ENCODE peak calls at places on chromosomes 2 and 18, in nine cellular contexts. N, S, H, L, Q, J, X, M and F are unnamed samples.

GRCh38 chr2:231568785-231569435 is 23.8 kb upstream of the TEX44 start:
- DNase-seq in Q (no peak), H (no peak), X (no peak), L (no peak), S (no peak), J (no peak), M (no peak), N (no peak), F (no peak)

GRCh38 chr18:69612242-69612641 is 211.6 kb downstream of the DOK6 start:
- DNase-seq in N (no peak), M (no peak), L (no peak), S (no peak), Q (no peak), X (no peak), J (no peak), H (no peak), F (no peak)

GRCh38 chr2:126784636-126785035 is 114.1 kb upstream of the TEX51 start:
- DNase-seq in X (no peak), H (no peak), J (no peak), Q (no peak), L (peak; percentile 13), M (no peak), S (no peak), N (no peak), F (no peak)

GRCh38 chr2:106284691-106285202 is 90.6 kb upstream of the UXS1 start:
- DNase-seq in L (no peak), S (no peak), X (no peak), N (no peak), Q (peak; percentile 58), H (no peak), M (no peak), J (no peak), F (no peak)

GRCh38 chr2:222756951-222757645 is 85.6 kb downstream of the MOGAT1 start:
- DNase-seq in J (no peak), L (no peak), Q (no peak), H (peak; percentile 68), S (no peak), M (no peak), X (no peak), N (no peak), F (peak; percentile 75)

GRCh38 chr18:35695803-35696202 is 114.3 kb downstream of the GALNT1 start:
- DNase-seq in L (no peak), H (no peak), N (no peak), Q (peak; percentile 78), J (no peak), M (no peak), S (no peak), X (no peak), F (no peak)

GRCh38 chr18:76264073-76264472 is 231.0 kb downstream of the ZNF516 start:
- DNase-seq in M (no peak), H (no peak), Q (no peak), J (no peak), N (no peak), S (no peak), X (no peak), L (no peak), F (no peak)

GRCh38 chr2:218898109-218898878 is 17.6 kb downstream of the WNT10A start:
- DNase-seq in H (peak; percentile 84), L (peak; percentile 62), J (peak; percentile 75), S (peak; percentile 81), Q (peak; percentile 89), X (peak; percentile 80), M (peak; percentile 79), N (peak; percentile 79), F (peak; percentile 18)

GRCh38 chr18:11343096-11343495 is 193.7 kb upstream of the PIEZO2 start:
- DNase-seq in X (no peak), Q (no peak), S (no peak), L (no peak), M (no peak), H (no peak), J (no peak), N (no peak), F (no peak)

GRCh38 chr2:29983308-29983707 is 61.9 kb upstream of the ALK start:
- DNase-seq in S (no peak), H (no peak), J (no peak), L (no peak), M (no peak), X (no peak), N (no peak), Q (no peak), F (no peak)

GRCh38 chr2:237939251-237939650 is 27.6 kb upstream of the UBE2F start:
- DNase-seq in M (no peak), L (no peak), J (no peak), X (no peak), Q (no peak), S (no peak), H (no peak), N (no peak), F (peak; percentile 80)

GRCh38 chr2:71531522-71532047 is 78.2 kb downstream of the DYSF start:
- DNase-seq in Q (no peak), L (no peak), X (no peak), M (no peak), S (no peak), N (no peak), H (peak; percentile 9), J (no peak), F (peak; percentile 25)

GRCh38 chr2:36374586-36374985 is 19.0 kb downstream of the CRIM1 start:
- DNase-seq in X (no peak), H (no peak), N (no peak), L (no peak), M (no peak), J (no peak), S (no peak), Q (no peak), F (no peak)
- H3K4me1 ChIP-seq in X (peaks cover 86% of the 10 kb centered on the region), H (peaks cover 63% of the 10 kb centered on the region), N (peaks cover 65% of the 10 kb centered on the region), L (peaks cover 58% of the 10 kb centered on the region), M (peaks cover 84% of the 10 kb centered on the region), J (no peaks in the 10 kb centered on the region), S (peaks cover 82% of the 10 kb centered on the region), Q (peaks cover 66% of the 10 kb centered on the region), F (peaks cover 40% of the 10 kb centered on the region)

GRCh38 chr2:205700331-205701132 is 18.2 kb downstream of the NRP2 start:
- DNase-seq in H (peak; percentile 90), Q (no peak), L (peak; percentile 70), N (no peak), X (peak; percentile 28), S (peak; percentile 65), J (no peak), M (no peak), F (peak; percentile 90)

GRCh38 chr2:205702576-205702975 is 20.3 kb downstream of the NRP2 start:
- DNase-seq in M (no peak), X (no peak), S (no peak), Q (no peak), N (no peak), L (no peak), J (no peak), H (no peak), F (no peak)

GRCh38 chr2:205698556-205699282 is 16.4 kb downstream of the NRP2 start:
- DNase-seq in H (no peak), N (no peak), M (no peak), X (no peak), J (no peak), S (no peak), L (no peak), Q (no peak), F (peak; percentile 77)

GRCh38 chr2:205701509-205701908 is 19.2 kb downstream of the NRP2 start:
- DNase-seq in S (no peak), J (no peak), H (peak; percentile 44), M (no peak), N (no peak), X (no peak), Q (no peak), L (no peak), F (peak; percentile 80)

DNA sequence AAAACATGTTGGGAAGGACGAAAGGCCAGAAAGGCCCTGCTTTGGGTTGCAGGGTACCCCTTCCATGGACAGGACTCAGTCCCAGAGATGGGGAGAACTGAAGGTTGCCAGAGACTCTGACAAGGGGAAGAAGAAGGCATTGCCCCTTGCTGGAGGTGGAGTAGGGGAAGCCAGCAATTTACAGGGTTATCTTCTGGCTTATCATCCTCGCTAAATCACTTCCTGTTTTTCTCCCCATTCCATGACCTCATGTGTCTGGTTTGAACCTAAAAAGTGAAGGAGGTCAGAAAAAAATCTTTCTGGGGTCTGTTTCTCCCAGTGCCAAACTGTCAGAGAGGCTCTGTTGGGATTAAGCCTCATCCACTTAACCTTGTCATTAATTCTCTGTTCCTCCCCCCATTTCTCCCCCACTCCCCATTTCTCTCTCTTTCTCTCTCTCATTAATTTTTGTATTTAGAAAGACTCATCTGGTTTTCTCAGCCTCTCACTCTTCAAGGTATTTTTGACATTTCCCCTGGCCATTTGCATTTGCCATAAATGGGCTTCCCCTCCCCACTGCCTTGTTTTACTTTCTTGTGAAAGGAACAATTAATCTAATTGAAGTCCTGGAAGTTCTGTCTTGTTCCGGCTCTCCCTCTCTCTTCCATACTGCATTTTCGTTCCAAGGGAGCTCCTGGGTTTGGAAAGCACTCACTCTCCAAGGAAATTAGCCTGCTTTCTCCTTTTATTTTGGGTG is 17.4 kb downstream of the NRP2 start:
- DNase-seq in L (no peak), H (no peak), J (no peak), X (no peak), M (no peak), N (no peak), Q (no peak), S (no peak), F (no peak)
- H3K4me1 ChIP-seq in L (peaks cover 77% of the 10 kb centered on the region), H (peaks cover 87% of the 10 kb centered on the region), J (no peaks in the 10 kb centered on the region), X (peaks cover 75% of the 10 kb centered on the region), M (peaks cover 100% of the 10 kb centered on the region), N (peaks cover 92% of the 10 kb centered on the region), Q (peaks cover 12% of the 10 kb centered on the region), S (peaks cover 62% of the 10 kb centered on the region), F (peaks cover 60% of the 10 kb centered on the region)

DNA sequence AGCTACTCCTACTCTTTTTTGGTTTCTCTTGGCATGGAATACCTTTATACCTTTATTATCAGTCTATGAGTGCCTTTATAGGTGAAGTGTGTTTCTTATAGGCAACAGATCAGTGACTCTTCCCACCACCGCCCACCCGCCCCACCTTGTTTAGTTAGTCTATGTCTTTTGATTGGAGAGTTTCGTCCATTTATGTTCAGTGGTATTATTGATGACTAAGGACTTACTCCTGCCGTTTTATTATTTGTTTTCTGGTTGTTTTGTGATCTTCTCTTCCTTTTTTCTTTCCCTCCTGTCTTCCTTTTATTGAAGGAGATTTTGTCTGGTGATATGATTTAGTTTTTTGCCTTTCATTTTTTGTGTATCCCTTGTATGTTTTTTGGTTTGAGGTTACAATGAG is 179.5 kb downstream of the GULP1 start:
- DNase-seq in Q (no peak), L (no peak), H (no peak), J (no peak), S (no peak), M (no peak), N (no peak), X (no peak), F (no peak)
- H3K4me1 ChIP-seq in Q (no peaks in the 10 kb centered on the region), L (no peaks in the 10 kb centered on the region), H (no peaks in the 10 kb centered on the region), J (no peaks in the 10 kb centered on the region), S (no peaks in the 10 kb centered on the region), M (no peaks in the 10 kb centered on the region), N (no peaks in the 10 kb centered on the region), X (no peaks in the 10 kb centered on the region), F (peaks cover 3% of the 10 kb centered on the region)

GRCh38 chr2:191318037-191318728 is 73.0 kb downstream of the MYO1B start:
- DNase-seq in Q (no peak), X (peak; percentile 28), N (no peak), S (no peak), L (peak; percentile 38), J (no peak), M (peak; percentile 73), H (peak; percentile 72), F (peak; percentile 75)
- H3K4me1 ChIP-seq in Q (peaks cover 15% of the 10 kb centered on the region), X (peaks cover 57% of the 10 kb centered on the region), N (peaks cover 28% of the 10 kb centered on the region), S (peaks cover 42% of the 10 kb centered on the region), L (peaks cover 33% of the 10 kb centered on the region), J (no peaks in the 10 kb centered on the region), M (no peaks in the 10 kb centered on the region), H (peaks cover 58% of the 10 kb centered on the region), F (peaks cover 23% of the 10 kb centered on the region)